ENCODE peak calls at places on chromosomes 16 and 17, in five cellular contexts. G is fibroblast of mammary gland, Z is kidney glomerular epithelial cell, I is NCI-H2029 treated with DMSO at 0.1 percent for 48 hours, C is thoracic aorta. Q is an unnamed sample.

GRCh38 chr17:57892820-57893595 is 43.2 kb upstream of the MRPS23 start:
- DNase-seq in Z (peak), C (peak), I (peak), G (peak), Q (peak)

GRCh38 chr17:32445497-32445896 is 1.2 kb downstream of the PSMD11 start:
- DNase-seq in I (no peak), G (no peak), Z (no peak), C (no peak), Q (no peak)

GRCh38 chr17:77266891-77267341 is 126.1 kb downstream of the SEC14L1 start:
- DNase-seq in G (no peak), I (no peak), Z (no peak), C (no peak), Q (no peak)

GRCh38 chr16:87297918-87298631 is 19.1 kb downstream of the C16orf95 start:
- DNase-seq in Z (no peak), C (no peak), G (peak), I (no peak), Q (peak)

GRCh38 chr17:45110676-45111611 is 21.4 kb downstream of the PLCD3 start:
- DNase-seq in C (no peak), Z (no peak), G (no peak), I (no peak), Q (peak)

GRCh38 chr16:22266546-22266945 is 30.7 kb upstream of the POLR3E start:
- DNase-seq in Z (no peak), I (no peak), C (no peak), G (no peak), Q (no peak)

GRCh38 chr17:62110923-62111484 is 45.9 kb upstream of the MED13 start:
- DNase-seq in I (no peak), C (no peak), Z (peak), G (peak), Q (peak)

GRCh38 chr17:78273813-78274212 is 42.4 kb downstream of the TMEM235 start:
- DNase-seq in G (no peak), C (no peak), I (no peak), Z (no peak), Q (no peak)

GRCh38 chr16:27598921-27599565 is 49.1 kb downstream of the KATNIP start:
- DNase-seq in Z (no peak), G (no peak), C (no peak), I (no peak), Q (no peak)

GRCh38 chr16:8798174-8798527 is 512 bp downstream of the PMM2 start:
- DNase-seq in I (no peak), G (peak), Z (peak), C (no peak), Q (peak)

GRCh38 chr16:55001931-55002330 is 71.3 kb downstream of the IRX5 start:
- DNase-seq in G (peak), I (no peak), Z (no peak), C (no peak), Q (peak)

GRCh38 chr17:11898526-11899235 is 98.6 kb downstream of the ZNF18 start:
- DNase-seq in G (no peak), C (no peak), Z (no peak), I (no peak), Q (no peak)

GRCh38 chr17:77507116-77507885 is 366.5 kb downstream of the SEC14L1 start:
- DNase-seq in C (no peak), G (no peak), I (no peak), Z (no peak), Q (no peak)

GRCh38 chr17:2241823-2242222 is 61.8 kb downstream of the SMG6 start:
- DNase-seq in I (no peak), G (peak), C (no peak), Z (no peak), Q (peak)

GRCh38 chr17:63639125-63639524 is 16.9 kb downstream of the MAP3K3 start:
- DNase-seq in G (no peak), Z (no peak), C (no peak), I (peak), Q (no peak)

GRCh38 chr17:17200831-17201230 is 5.3 kb downstream of the PLD6 start:
- DNase-seq in C (no peak), I (no peak), G (no peak), Z (no peak), Q (no peak)

GRCh38 chr17:32575865-32576264 is 89.1 kb downstream of the CDK5R1 start:
- DNase-seq in C (no peak), G (no peak), I (no peak), Z (no peak), Q (no peak)

GRCh38 chr16:78122774-78123315 is 23.4 kb downstream of the WWOX start:
- DNase-seq in Z (peak), C (no peak), I (peak), G (peak), Q (peak)

GRCh38 chr17:57898487-57899311 is 48.9 kb upstream of the MRPS23 start:
- DNase-seq in G (no peak), C (no peak), Z (no peak), I (no peak), Q (peak)

GRCh38 chr16:11857161-11857560 is 5.8 kb upstream of the RSL1D1 start:
- DNase-seq in C (no peak), G (peak), Z (no peak), I (no peak), Q (peak)

GRCh38 chr16:23385441-23385840 is 67.5 kb downstream of the COG7 start:
- DNase-seq in G (no peak), C (no peak), I (no peak), Z (no peak), Q (no peak)

GRCh38 chr16:30533748-30534367 is 800 bp downstream of the ZNF747 start:
- DNase-seq in G (peak), I (no peak), C (no peak), Z (no peak), Q (no peak)

GRCh38 chr16:29963021-29963743 is 1.3 kb downstream of the TMEM219 start:
- DNase-seq in I (no peak), G (no peak), C (no peak), Z (no peak), Q (no peak)

GRCh38 chr17:81700353-81701287 is 2.5 kb upstream of the MRPL12 start:
- DNase-seq in Z (no peak), G (no peak), I (no peak), C (no peak), Q (no peak)

GRCh38 chr17:78179372-78179771 is 7.5 kb downstream of the TK1 start:
- DNase-seq in G (peak), Z (no peak), I (no peak), C (peak), Q (peak)

GRCh38 chr17:45127583-45128300 is 4.6 kb downstream of the PLCD3 start:
- DNase-seq in C (no peak), I (no peak), G (no peak), Z (peak), Q (peak)

GRCh38 chr16:22815863-22816262 is 1.9 kb downstream of the HS3ST2 start:
- DNase-seq in I (no peak), Z (no peak), G (no peak), C (no peak), Q (no peak)

GRCh38 chr17:57862990-57863667 is 13.3 kb upstream of the MRPS23 start:
- DNase-seq in C (no peak), Z (no peak), G (no peak), I (no peak), Q (no peak)

GRCh38 chr16:34803683-34804416 is 1344.4 kb downstream of the TP53TG3F start:
- DNase-seq in G (no peak), C (no peak), I (no peak), Z (no peak), Q (no peak)

GRCh38 chr17:62825182-62825581 is 17.1 kb upstream of the MARCHF10 start:
- DNase-seq in I (no peak), Z (no peak), G (no peak), C (no peak), Q (no peak)

GRCh38 chr16:26491962-26492361 is 574.8 kb upstream of the C16orf82 start:
- DNase-seq in Z (no peak), C (no peak), I (no peak), G (no peak), Q (no peak)

GRCh38 chr16:67030221-67030962 is 1.4 kb downstream of the CBFB start:
- DNase-seq in C (no peak), I (no peak), G (no peak), Z (no peak), Q (no peak)

GRCh38 chr17:56173958-56174357 is 20.7 kb downstream of the ANKFN1 start:
- DNase-seq in G (no peak), I (no peak), C (no peak), Z (no peak), Q (peak)

GRCh38 chr17:72660274-72661092 is 432.0 kb downstream of the SLC39A11 start:
- DNase-seq in Z (no peak), I (no peak), C (no peak), G (no peak), Q (no peak)

GRCh38 chr16:78237856-78238255 is 138.4 kb downstream of the WWOX start:
- DNase-seq in G (no peak), I (no peak), C (no peak), Z (no peak), Q (no peak)

GRCh38 chr16:84795338-84796053 is 24.3 kb upstream of the CRISPLD2 start:
- DNase-seq in I (no peak), G (peak), C (peak), Z (peak), Q (peak)

GRCh38 chr16:3138342-3138741 is 3.5 kb downstream of the ZNF213 start:
- DNase-seq in Z (no peak), G (no peak), C (no peak), I (no peak), Q (no peak)